ENCODE peak calls at places on chromosomes 1 and 21, in ten cellular contexts. D, B, E, A, C, K, S, U, O and Z are unnamed samples.
A peak's percentile ranks its signal among the peaks of the same experiment; 100 is the strongest.

GRCh38 chr1:177884499-177885021 is 85.3 kb downstream of the SEC16B start:
- DNase-seq in D (no peak), B (no peak), E (no peak), A (no peak), C (no peak), K (no peak), S (no peak), U (no peak), O (no peak), Z (no peak)

GRCh38 chr1:67573481-67573880 is 111.5 kb upstream of the GADD45A start:
- DNase-seq in D (no peak), B (no peak), E (no peak), A (no peak), C (no peak), K (no peak), S (no peak), U (peak; percentile 13), O (no peak), Z (no peak)

GRCh38 chr1:151494741-151495281 is 16.4 kb upstream of the CGN start:
- DNase-seq in D (no peak), B (no peak), E (peak; percentile 8), A (no peak), C (no peak), K (no peak), S (peak; percentile 37), U (no peak), O (no peak), Z (no peak)

GRCh38 chr1:26259005-26259404 is 20.9 kb upstream of the SH3BGRL3 start:
- DNase-seq in D (no peak), B (no peak), E (no peak), A (no peak), C (no peak), K (no peak), S (no peak), U (no peak), O (no peak), Z (no peak)

GRCh38 chr1:169113613-169114119 is 7.2 kb downstream of the ATP1B1 start:
- DNase-seq in D (no peak), B (no peak), E (no peak), A (no peak), C (no peak), K (no peak), S (peak; percentile 52), U (no peak), O (no peak), Z (no peak)

GRCh38 chr21:45974073-45975016 is 7.2 kb upstream of the COL6A1 start:
- DNase-seq in D (no peak), B (peak; percentile 48), E (no peak), A (peak; percentile 80), C (peak; percentile 75), K (no peak), S (no peak), U (peak; percentile 35), O (no peak), Z (no peak)

GRCh38 chr1:29490204-29490934 is 254.0 kb downstream of the PTPRU start:
- DNase-seq in D (no peak), B (no peak), E (no peak), A (no peak), C (peak; percentile 53), K (no peak), S (no peak), U (no peak), O (no peak), Z (no peak)

GRCh38 chr1:76294470-76295194 is 220.1 kb downstream of the ST6GALNAC3 start:
- DNase-seq in D (no peak), B (no peak), E (no peak), A (no peak), C (no peak), K (no peak), S (peak; percentile 67), U (no peak), O (no peak), Z (no peak)

GRCh38 chr1:168485048-168485447 is 58.7 kb downstream of the XCL2 start:
- DNase-seq in D (no peak), B (no peak), E (no peak), A (no peak), C (no peak), K (no peak), S (no peak), U (no peak), O (peak; percentile 5), Z (no peak)

GRCh38 chr1:107202007-107202406 is 61.2 kb downstream of the NTNG1 start:
- DNase-seq in D (no peak), B (no peak), E (no peak), A (no peak), C (no peak), K (no peak), S (no peak), U (no peak), O (no peak), Z (no peak)

GRCh38 chr1:107198581-107198980 is 57.7 kb downstream of the NTNG1 start:
- DNase-seq in D (no peak), B (no peak), E (peak; percentile 2), A (no peak), C (no peak), K (no peak), S (no peak), U (no peak), O (no peak), Z (no peak)

GRCh38 chr1:107195476-107195875 is 54.6 kb downstream of the NTNG1 start:
- DNase-seq in D (no peak), B (no peak), E (no peak), A (no peak), C (no peak), K (no peak), S (no peak), U (no peak), O (no peak), Z (no peak)

GRCh38 chr1:107196973-107197562 is 56.2 kb downstream of the NTNG1 start:
- DNase-seq in D (no peak), B (no peak), E (no peak), A (no peak), C (no peak), K (peak; percentile 35), S (peak; percentile 83), U (no peak), O (no peak), Z (no peak)
- TF ChIP-seq CTCF in D (no peak), B (no peak), E (peak; percentile 27), A (peak; percentile 36), C (peak; percentile 64), K (peak; percentile 25), S (peak; percentile 59), U (no peak), O (no peak), Z (no peak)

GRCh38 chr1:205227584-205228006 is at the start of gene TMCC2:
- DNase-seq in D (peak; percentile 76), B (peak; percentile 86), E (peak; percentile 50), A (peak; percentile 94), C (peak; percentile 99), K (peak; percentile 89), S (peak; percentile 89), U (peak; percentile 87), O (peak; percentile 64), Z (peak; percentile 61)
- TF ChIP-seq CTCF in D (no peak), B (no peak), E (peak; percentile 3), A (no peak), C (no peak), K (no peak), S (no peak), U (no peak), O (no peak), Z (no peak)

GRCh38 chr1:9428601-9429368 is 110.5 kb upstream of the SLC25A33 start:
- DNase-seq in D (peak; percentile 99), B (peak; percentile 99), E (peak; percentile 95), A (peak; percentile 99), C (peak; percentile 96), K (peak; percentile 100), S (peak; percentile 100), U (peak; percentile 100), O (peak; percentile 99), Z (peak; percentile 98)
- TF ChIP-seq CTCF in D (no peak), B (peak; percentile 21), E (peak; percentile 14), A (peak; percentile 3), C (peak; percentile 19), K (no peak), S (no peak), U (peak; percentile 22), O (no peak), Z (no peak)

GRCh38 chr1:156844102-156844501 is 14.8 kb downstream of the INSRR start:
- DNase-seq in D (no peak), B (no peak), E (no peak), A (no peak), C (no peak), K (no peak), S (no peak), U (no peak), O (no peak), Z (no peak)
- TF ChIP-seq CTCF in D (no peak), B (no peak), E (no peak), A (no peak), C (no peak), K (no peak), S (no peak), U (no peak), O (no peak), Z (no peak)

GRCh38 chr1:52748119-52748518 is 21.9 kb downstream of the ZYG11B start:
- DNase-seq in D (no peak), B (no peak), E (no peak), A (no peak), C (no peak), K (no peak), S (no peak), U (no peak), O (no peak), Z (no peak)
- TF ChIP-seq CTCF in D (peak; percentile 21), B (no peak), E (no peak), A (peak; percentile 17), C (peak; percentile 51), K (no peak), S (no peak), U (no peak), O (no peak), Z (no peak)

GRCh38 chr1:118219438-118219837 is 34.4 kb upstream of the SPAG17 start:
- DNase-seq in D (no peak), B (no peak), E (no peak), A (no peak), C (no peak), K (no peak), S (no peak), U (no peak), O (no peak), Z (no peak)

GRCh38 chr1:118225471-118225870 is 40.4 kb upstream of the SPAG17 start:
- DNase-seq in D (no peak), B (no peak), E (no peak), A (no peak), C (no peak), K (no peak), S (no peak), U (no peak), O (no peak), Z (no peak)

GRCh38 chr1:118223426-118223825 is 38.4 kb upstream of the SPAG17 start:
- DNase-seq in D (no peak), B (no peak), E (no peak), A (no peak), C (no peak), K (no peak), S (peak; percentile 56), U (peak; percentile 19), O (no peak), Z (no peak)
- TF ChIP-seq CTCF in D (no peak), B (peak; percentile 42), E (peak; percentile 51), A (peak; percentile 42), C (peak; percentile 28), K (no peak), S (peak; percentile 34), U (no peak), O (no peak), Z (no peak)

GRCh38 chr1:85581802-85582686 is 1.5 kb downstream of the CCN1 start:
- DNase-seq in D (no peak), B (peak; percentile 80), E (peak; percentile 54), A (no peak), C (peak; percentile 48), K (peak; percentile 32), S (no peak), U (peak; percentile 53), O (no peak), Z (no peak)
- TF ChIP-seq CTCF in D (no peak), B (peak; percentile 35), E (peak; percentile 32), A (peak; percentile 55), C (peak; percentile 48), K (no peak), S (peak; percentile 1), U (no peak), O (no peak), Z (no peak)